ENCODE peak calls at places on chromosomes 13 and 19, in five cellular contexts. E, R, B, N and U are unnamed samples.

GRCh38 chr13:65378943-65379519 is 1851.1 kb downstream of the PCDH9 start:
- DNase-seq in E (no peak), R (no peak), B (peak; percentile 53), N (peak; percentile 22), U (no peak)

GRCh38 chr13:32165791-32166190 is 134.2 kb downstream of the FRY start:
- DNase-seq in E (no peak), R (no peak), B (no peak), N (no peak), U (no peak)

GRCh38 chr13:56907766-56908165 is 233.0 kb upstream of the PRR20A start:
- DNase-seq in E (no peak), R (no peak), B (no peak), N (no peak), U (no peak)

GRCh38 chr13:102903659-102904407 is 58.0 kb downstream of the ERCC5 start:
- DNase-seq in E (no peak), R (no peak), B (peak; percentile 44), N (no peak), U (no peak)

GRCh38 chr19:39307233-39307821 is 11.1 kb downstream of the IFNL1 start:
- DNase-seq in E (no peak), R (no peak), B (no peak), N (no peak), U (peak; percentile 76)

GRCh38 chr13:44389003-44389666 is 15.5 kb downstream of the SERP2 start:
- DNase-seq in E (no peak), R (no peak), B (no peak), N (no peak), U (no peak)

GRCh38 chr13:65461590-65461989 is 1768.5 kb downstream of the PCDH9 start:
- DNase-seq in E (no peak), R (no peak), B (peak; percentile 94), N (no peak), U (no peak)

GRCh38 chr19:3575260-3575741 is 2.6 kb downstream of the HMG20B start:
- DNase-seq in E (no peak), R (no peak), B (no peak), N (no peak), U (no peak)

GRCh38 chr19:49110567-49110966 is 3.6 kb upstream of the LIN7B start:
- DNase-seq in E (no peak), R (no peak), B (no peak), N (no peak), U (no peak)

GRCh38 chr13:97629601-97630272 is 195.8 kb downstream of the RAP2A start:
- DNase-seq in E (no peak), R (no peak), B (no peak), N (no peak), U (no peak)

GRCh38 chr19:43609872-43610271 is 2.0 kb upstream of the SRRM5 start:
- DNase-seq in E (no peak), R (no peak), B (no peak), N (no peak), U (no peak)

GRCh38 chr19:43607238-43608205 is 4.4 kb upstream of the SRRM5 start:
- DNase-seq in E (no peak), R (no peak), B (no peak), N (no peak), U (peak; percentile 78)

GRCh38 chr19:43610493-43610892 is 1.4 kb upstream of the SRRM5 start:
- DNase-seq in E (no peak), R (no peak), B (no peak), N (no peak), U (no peak)

GRCh38 chr19:43606569-43607229 is 5.2 kb upstream of the SRRM5 start:
- DNase-seq in E (no peak), R (peak; percentile 79), B (no peak), N (no peak), U (no peak)

GRCh38 chr19:43605875-43606568 is 5.9 kb upstream of the SRRM5 start:
- DNase-seq in E (no peak), R (no peak), B (no peak), N (no peak), U (no peak)
- H3K27ac ChIP-seq in E (no peak overlapping the region), R (peak overlapping the region; percentile 65), B (no peak overlapping the region), N (no peak overlapping the region), U (no peak overlapping the region)

GRCh38 chr19:45450042-45450380 is 17.8 kb upstream of the FOSB start:
- DNase-seq in E (no peak), R (no peak), B (no peak), N (no peak), U (no peak)

GRCh38 chr19:45446295-45446694 is 21.5 kb upstream of the FOSB start:
- DNase-seq in E (no peak), R (no peak), B (peak; percentile 60), N (no peak), U (no peak)

GRCh38 chr19:45448887-45449299 is 18.9 kb upstream of the FOSB start:
- DNase-seq in E (no peak), R (no peak), B (no peak), N (no peak), U (no peak)

GRCh38 chr19:45446944-45447343 is 20.9 kb upstream of the FOSB start:
- DNase-seq in E (no peak), R (peak; percentile 79), B (no peak), N (no peak), U (no peak)

GRCh38 chr19:45448425-45448756 is 19.4 kb upstream of the FOSB start:
- DNase-seq in E (no peak), R (no peak), B (no peak), N (no peak), U (no peak)
- H3K27ac ChIP-seq in E (no peak overlapping the region), R (no peak overlapping the region), B (no peak overlapping the region), N (peak overlapping the region; percentile 38), U (no peak overlapping the region)

GRCh38 chr19:4684312-4685095 is 14.4 kb upstream of the MYDGF start:
- DNase-seq in E (no peak), R (no peak), B (no peak), N (no peak), U (no peak)
- H3K27ac ChIP-seq in E (peak overlapping the region; percentile 94), R (no peak overlapping the region), B (no peak overlapping the region), N (no peak overlapping the region), U (no peak overlapping the region)

DNA sequence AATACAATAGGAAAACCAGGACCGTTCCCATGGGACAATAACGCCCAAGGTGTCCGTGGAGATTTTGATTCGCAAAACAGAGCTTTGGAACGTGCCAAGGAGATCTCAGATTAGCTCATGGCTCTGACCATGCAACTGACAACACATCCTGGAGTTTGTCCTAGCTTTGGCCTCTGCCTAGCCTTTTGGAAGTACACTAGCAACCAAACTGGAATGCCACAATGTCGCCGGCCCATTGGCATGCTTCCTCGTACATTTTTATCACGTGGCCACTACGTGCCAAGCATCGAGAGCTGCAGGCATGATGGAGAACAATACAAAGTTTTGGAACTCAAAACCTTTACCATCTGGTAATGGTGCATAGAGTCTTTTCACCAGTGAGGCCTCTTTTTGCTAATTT is 256.5 kb downstream of the DCLK1 start:
- DNase-seq in E (no peak), R (no peak), B (no peak), N (no peak), U (no peak)
- H3K27ac ChIP-seq in E (no peak overlapping the region), R (no peak overlapping the region), B (no peak overlapping the region), N (no peak overlapping the region), U (no peak overlapping the region)

GRCh38 chr13:49171358-49171757 is 48.8 kb upstream of the MLNR start:
- DNase-seq in E (no peak), R (no peak), B (no peak), N (no peak), U (no peak)

GRCh38 chr13:49164712-49165111 is 55.4 kb upstream of the MLNR start:
- DNase-seq in E (no peak), R (no peak), B (no peak), N (no peak), U (no peak)

GRCh38 chr13:49165798-49166752 is 54.1 kb upstream of the MLNR start:
- DNase-seq in E (no peak), R (no peak), B (peak; percentile 46), N (no peak), U (peak; percentile 37)
- H3K27ac ChIP-seq in E (no peak overlapping the region), R (no peak overlapping the region), B (no peak overlapping the region), N (no peak overlapping the region), U (no peak overlapping the region)

DNA sequence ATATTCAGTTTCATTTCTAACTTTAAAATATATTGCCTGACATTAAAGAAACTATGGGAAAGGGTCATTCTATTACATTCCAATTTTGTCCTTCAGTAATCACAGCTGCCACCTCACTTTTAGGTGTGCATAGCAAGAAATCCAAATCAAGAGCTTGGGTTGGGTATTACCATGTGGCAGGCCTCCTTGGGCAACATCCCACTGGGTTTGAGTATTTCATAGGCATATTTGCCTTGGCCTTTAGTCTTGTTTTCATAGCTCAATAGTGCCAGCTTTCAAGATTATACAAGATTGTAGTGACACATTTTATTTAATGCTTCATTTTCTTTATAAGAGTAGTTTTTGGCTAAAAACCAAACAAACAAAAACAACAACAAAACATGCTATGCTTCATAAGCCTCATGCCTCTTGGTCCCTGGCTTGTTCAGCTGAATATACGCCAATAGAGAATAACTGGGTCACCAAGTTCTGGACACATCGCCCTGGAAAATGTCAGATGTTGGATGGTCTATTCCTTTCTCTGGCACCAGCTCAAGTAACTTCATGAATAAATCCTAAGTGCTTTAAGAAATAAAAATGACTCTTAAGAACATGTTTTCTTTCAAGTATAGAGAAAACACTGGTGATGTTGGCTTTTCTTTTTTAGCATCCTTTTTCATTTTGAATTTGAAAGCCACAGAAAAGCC is 167.5 kb upstream of the STARD13 start:
- DNase-seq in E (no peak), R (no peak), B (no peak), N (no peak), U (no peak)
- H3K27ac ChIP-seq in E (peak overlapping the region; percentile 34), R (no peak overlapping the region), B (no peak overlapping the region), N (no peak overlapping the region), U (no peak overlapping the region)

DNA sequence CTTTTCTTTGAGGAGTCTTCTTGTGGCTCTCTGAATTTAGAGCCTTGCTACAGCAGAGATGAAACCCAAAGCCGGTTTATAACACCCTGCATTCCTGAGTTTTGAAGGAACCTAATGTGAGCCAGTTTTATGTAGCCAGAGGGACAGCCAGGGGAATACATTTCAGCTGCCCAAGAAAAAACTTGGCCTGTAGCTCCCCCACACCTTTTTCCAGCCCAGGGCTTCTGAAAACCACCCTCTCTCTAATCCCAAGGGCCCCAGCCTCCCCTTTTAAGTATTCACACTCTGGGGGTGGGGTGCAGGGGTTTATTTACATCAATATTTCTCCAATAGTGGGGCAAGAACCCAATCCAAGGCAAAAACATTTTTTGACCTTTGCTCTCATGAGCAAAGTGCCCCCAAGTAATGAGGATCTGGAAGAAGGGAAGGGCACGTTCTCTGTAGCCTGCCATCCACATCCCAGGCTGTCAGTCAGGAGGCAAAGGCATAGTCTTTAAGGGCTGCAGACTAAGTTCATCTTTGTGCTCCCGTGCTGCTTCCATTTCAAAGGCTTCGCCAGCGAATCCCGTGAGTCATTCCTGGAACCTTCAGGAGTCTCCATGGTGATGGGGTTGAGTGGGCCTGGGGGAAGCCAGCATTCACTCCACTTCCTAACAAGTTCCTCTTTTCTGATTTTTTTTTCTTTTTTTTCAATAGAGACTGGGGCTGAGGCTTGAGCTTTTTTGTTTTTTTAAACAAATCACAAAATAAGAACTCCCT is 33.2 kb upstream of the MEDAG start:
- DNase-seq in E (peak; percentile 67), R (no peak), B (peak; percentile 84), N (no peak), U (no peak)
- H3K27ac ChIP-seq in E (peak overlapping the region; percentile 80), R (peak overlapping the region; percentile 12), B (peak overlapping the region; percentile 97), N (no peak overlapping the region), U (no peak overlapping the region)